ENCODE peak calls at places on chromosomes 12 and 14, in eight cellular contexts. T is H1, M is HepG2, Q is SK-N-SH, U is A549, R is K562, D is HCT116, S is GM12878. A is an unnamed sample.

GRCh38 chr14:104893435-104894207 is 28.6 kb downstream of the CEP170B start:
- DNase-seq in T (peak), M (no peak), Q (no peak), U (no peak), R (no peak), D (no peak), S (no peak), A (no peak)

GRCh38 chr12:51262758-51263177 is 7.4 kb downstream of the SMAGP start:
- DNase-seq in T (peak), M (no peak), Q (no peak), U (peak), R (no peak), D (peak), S (no peak), A (peak)

GRCh38 chr12:109575683-109576082 is 2.1 kb downstream of the MVK start:
- DNase-seq in T (no peak), M (no peak), Q (no peak), U (no peak), R (no peak), D (no peak), S (no peak), A (no peak)

GRCh38 chr12:110266980-110267620 is 13.9 kb upstream of the ATP2A2 start:
- DNase-seq in T (no peak), M (no peak), Q (peak), U (no peak), R (peak), D (no peak), S (no peak), A (peak)

GRCh38 chr12:49094104-49094948 is at the start of gene DHH:
- DNase-seq in T (peak), M (no peak), Q (peak), U (no peak), R (peak), D (no peak), S (no peak), A (peak)

GRCh38 chr12:27009926-27010325 is 4.3 kb downstream of the TM7SF3 start:
- DNase-seq in T (no peak), M (no peak), Q (no peak), U (no peak), R (no peak), D (no peak), S (no peak), A (peak)

GRCh38 chr14:74835607-74836250 is 40.2 kb downstream of the PROX2 start:
- DNase-seq in T (no peak), M (no peak), Q (no peak), U (no peak), R (no peak), D (no peak), S (peak), A (no peak)

GRCh38 chr12:102702447-102703114 is 214.5 kb downstream of the PAH start:
- DNase-seq in T (peak), M (peak), Q (peak), U (peak), R (peak), D (peak), S (no peak), A (peak)

GRCh38 chr12:32583535-32583934 is 95.6 kb upstream of the DNM1L start:
- DNase-seq in T (no peak), M (no peak), Q (no peak), U (no peak), R (no peak), D (no peak), S (no peak), A (peak)

GRCh38 chr12:124694846-124695497 is 127.6 kb upstream of the NCOR2 start:
- DNase-seq in T (no peak), M (no peak), Q (no peak), U (no peak), R (no peak), D (no peak), S (no peak), A (peak)

GRCh38 chr14:88518592-88519512 is 36.0 kb downstream of the PTPN21 start:
- DNase-seq in T (no peak), M (no peak), Q (no peak), U (no peak), R (no peak), D (no peak), S (no peak), A (peak)

GRCh38 chr12:5441497-5442236 is 9.8 kb downstream of the NTF3 start:
- DNase-seq in T (no peak), M (no peak), Q (no peak), U (no peak), R (no peak), D (no peak), S (no peak), A (no peak)

GRCh38 chr14:93941293-93941910 is 14.3 kb downstream of the FAM181A start:
- DNase-seq in T (no peak), M (no peak), Q (no peak), U (no peak), R (no peak), D (no peak), S (no peak), A (no peak)

GRCh38 chr14:66228267-66228970 is 257.8 kb upstream of the CCDC196 start:
- DNase-seq in T (no peak), M (no peak), Q (no peak), U (no peak), R (no peak), D (peak), S (no peak), A (no peak)

GRCh38 chr14:61694039-61694438 is 1.3 kb upstream of the HIF1A start:
- DNase-seq in T (no peak), M (no peak), Q (no peak), U (no peak), R (no peak), D (no peak), S (no peak), A (no peak)

GRCh38 chr14:65229431-65230286 is 127.3 kb upstream of the MAX start:
- DNase-seq in T (peak), M (peak), Q (peak), U (no peak), R (peak), D (no peak), S (no peak), A (peak)

GRCh38 chr14:106831322-106831720 is 1304.9 kb downstream of the TMEM121 start:
- DNase-seq in T (peak), M (peak), Q (peak), U (no peak), R (no peak), D (no peak), S (no peak), A (no peak)

GRCh38 chr12:62128186-62128965 is 131.8 kb upstream of the USP15 start:
- DNase-seq in T (no peak), M (no peak), Q (no peak), U (no peak), R (no peak), D (no peak), S (no peak), A (peak)

GRCh38 chr12:54208591-54208990 is 19.8 kb upstream of the SMUG1 start:
- DNase-seq in T (no peak), M (no peak), Q (no peak), U (no peak), R (no peak), D (no peak), S (no peak), A (no peak)

GRCh38 chr12:67025543-67026114 is 243.5 kb upstream of the CAND1 start:
- DNase-seq in T (peak), M (peak), Q (peak), U (peak), R (peak), D (no peak), S (no peak), A (peak)

GRCh38 chr12:46259713-46260112 is 9.1 kb downstream of the SLC38A1 start:
- DNase-seq in T (no peak), M (no peak), Q (no peak), U (no peak), R (no peak), D (no peak), S (no peak), A (no peak)
- H3K27ac ChIP-seq in T (peak), M (no peak), Q (peak), U (no peak), R (no peak), D (no peak), S (no peak), A (no peak)

DNA sequence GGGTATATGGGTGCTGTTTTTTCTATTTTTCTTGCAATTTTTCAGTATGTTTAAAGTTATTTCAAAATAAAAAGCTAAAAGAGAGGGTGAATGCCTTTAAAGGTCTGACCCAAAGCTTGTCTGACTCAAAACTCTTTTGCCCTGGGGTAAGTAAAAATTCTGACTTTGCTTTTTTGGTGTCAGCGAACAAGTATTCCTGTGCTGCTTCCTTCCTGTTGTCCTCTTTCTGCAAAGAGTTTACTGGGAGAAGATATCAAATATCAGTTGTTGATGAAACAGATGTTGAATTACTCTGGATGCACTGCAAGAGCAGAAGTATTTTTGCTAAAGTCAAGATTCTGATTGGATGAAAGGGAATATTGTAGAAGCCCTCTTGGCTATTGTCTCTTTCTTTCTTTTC is 61.9 kb downstream of the DACT1 start:
- DNase-seq in T (no peak), M (no peak), Q (no peak), U (no peak), R (no peak), D (no peak), S (no peak), A (no peak)
- TF ChIP-seq MAX in T (no peak), M (no peak), Q (no peak), U (no peak), R (no peak), D (no peak), S (no peak), A (no peak)

GRCh38 chr14:22845821-22846625 is 9.6 kb downstream of the MMP14 start:
- DNase-seq in T (no peak), M (no peak), Q (no peak), U (no peak), R (no peak), D (no peak), S (no peak), A (no peak)
- H3K27ac ChIP-seq in T (no peak), M (no peak), Q (peak), U (no peak), R (no peak), D (no peak), S (no peak), A (peak)

GRCh38 chr12:34402228-34402898 is 380.1 kb downstream of the ALG10 start:
- DNase-seq in T (peak), M (no peak), Q (no peak), U (no peak), R (peak), D (no peak), S (no peak), A (no peak)

GRCh38 chr12:34402899-34403705 is 380.8 kb downstream of the ALG10 start:
- DNase-seq in T (peak), M (no peak), Q (peak), U (no peak), R (peak), D (no peak), S (no peak), A (no peak)

GRCh38 chr12:34404377-34405285 is 382.3 kb downstream of the ALG10 start:
- DNase-seq in T (peak), M (no peak), Q (peak), U (no peak), R (peak), D (no peak), S (no peak), A (no peak)

GRCh38 chr12:34405286-34406227 is 383.3 kb downstream of the ALG10 start:
- DNase-seq in T (peak), M (no peak), Q (peak), U (no peak), R (peak), D (no peak), S (no peak), A (no peak)

DNA sequence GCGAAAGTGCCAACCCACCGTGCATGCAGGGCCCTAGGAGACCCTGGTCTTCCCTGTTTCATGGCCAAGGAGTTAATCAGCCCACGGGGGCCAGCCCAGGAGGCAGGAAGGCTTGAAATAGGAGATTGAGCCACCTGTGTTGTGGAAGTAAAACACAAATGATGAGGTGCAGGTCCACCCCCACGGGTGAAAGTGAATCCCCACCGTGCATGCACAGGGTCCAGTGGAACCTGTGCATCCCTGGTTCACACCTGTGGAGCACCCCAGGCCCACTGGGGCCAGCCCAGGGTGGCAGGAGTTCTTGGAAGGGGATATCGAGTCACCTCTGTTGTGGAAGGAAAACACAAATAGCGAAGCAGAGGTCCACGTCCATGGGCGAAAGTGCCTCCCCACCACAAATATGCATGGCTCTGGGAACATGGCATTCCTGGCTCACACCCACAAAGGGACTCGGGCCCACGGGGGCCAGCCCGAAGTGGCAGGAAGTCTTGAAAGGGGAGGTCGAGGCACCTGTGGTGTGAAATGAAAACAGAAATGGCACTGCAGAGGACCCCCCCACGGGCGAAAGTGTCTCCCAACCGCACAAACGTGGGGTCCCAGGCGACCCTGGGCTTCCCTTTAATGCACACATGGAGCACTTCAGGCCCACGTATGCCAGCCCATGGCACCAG is 381.5 kb downstream of the ALG10 start:
- DNase-seq in T (peak), M (no peak), Q (peak), U (no peak), R (peak), D (no peak), S (no peak), A (no peak)
- TF ChIP-seq MAX in T (no peak), M (no peak), Q (no peak), U (no peak), R (no peak), D (no peak), S (no peak), A (no peak)

DNA sequence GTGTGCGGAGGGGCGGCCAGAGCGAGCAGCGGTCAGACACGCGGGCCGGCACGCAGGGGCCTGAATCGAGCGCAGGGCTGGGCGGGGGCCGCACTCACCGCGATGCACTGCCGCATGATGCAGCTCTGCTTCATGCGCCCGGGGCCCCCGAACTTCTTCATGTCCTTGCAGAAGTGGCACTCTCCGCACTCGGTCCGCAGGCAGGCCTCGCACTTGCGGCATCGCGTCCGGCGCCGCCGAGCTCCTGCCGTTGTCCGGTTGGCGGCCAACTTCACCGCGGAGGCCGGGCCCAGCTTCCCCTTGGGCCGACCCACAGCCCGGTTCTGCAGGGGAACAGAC is 53.1 kb downstream of the RNF34 start:
- DNase-seq in T (no peak), M (no peak), Q (no peak), U (no peak), R (no peak), D (no peak), S (no peak), A (no peak)
- H3K27ac ChIP-seq in T (no peak), M (no peak), Q (no peak), U (no peak), R (no peak), D (no peak), S (no peak), A (no peak)

GRCh38 chr12:44889871-44890270 is 13.8 kb upstream of the NELL2 start:
- DNase-seq in T (no peak), M (no peak), Q (no peak), U (no peak), R (no peak), D (no peak), S (no peak), A (no peak)
- TF ChIP-seq MAX in T (no peak), M (no peak), Q (no peak), U (no peak), R (no peak), D (no peak), S (no peak), A (no peak)

GRCh38 chr12:47900101-47900479 is 4.7 kb downstream of the VDR start:
- DNase-seq in T (no peak), M (no peak), Q (no peak), U (no peak), R (no peak), D (no peak), S (no peak), A (no peak)
- H3K27ac ChIP-seq in T (no peak), M (no peak), Q (no peak), U (no peak), R (no peak), D (no peak), S (no peak), A (no peak)

DNA sequence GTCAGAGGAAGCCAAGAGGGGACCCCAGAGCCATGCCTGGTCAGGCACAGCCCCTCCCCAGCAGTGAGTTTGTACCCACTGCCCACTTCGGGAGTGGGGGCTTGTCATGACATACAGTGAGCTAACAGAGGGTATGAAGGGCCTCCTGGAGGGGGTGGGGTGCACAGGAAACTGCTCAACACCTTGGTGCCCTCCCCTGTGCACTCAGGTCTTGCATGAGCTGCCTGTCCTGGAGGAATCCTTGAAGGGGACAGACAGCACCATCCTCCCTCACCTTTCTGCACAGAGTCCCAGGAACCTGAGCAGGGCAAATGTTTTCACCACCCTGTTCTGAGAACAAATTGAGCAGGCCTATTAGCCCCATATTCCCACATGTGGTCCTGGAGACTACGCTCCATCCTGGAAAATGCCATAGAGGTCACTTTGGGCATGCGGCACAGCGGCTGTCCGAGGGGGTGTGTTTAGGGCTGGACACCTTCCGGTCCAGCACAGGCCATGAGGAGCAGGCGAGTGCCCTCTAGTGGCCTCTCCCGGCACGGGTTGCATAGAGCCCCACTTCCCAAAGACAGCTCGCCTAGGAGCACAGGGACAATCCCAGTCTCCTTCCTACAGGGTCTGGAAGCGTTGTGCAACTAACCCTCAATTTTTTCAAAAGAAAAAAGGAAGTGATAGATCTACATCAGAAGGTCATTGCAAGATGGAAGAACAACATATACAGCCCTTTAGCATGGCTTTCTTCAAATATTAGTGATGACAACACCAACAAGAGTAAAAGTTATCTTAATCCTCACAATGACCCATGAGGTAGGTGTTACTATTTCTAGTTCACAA is 31.9 kb upstream of the ZFP36L1 start:
- DNase-seq in T (peak), M (peak), Q (peak), U (peak), R (peak), D (peak), S (no peak), A (peak)
- TF ChIP-seq MAX in T (peak), M (peak), Q (peak), U (peak), R (no peak), D (no peak), S (no peak), A (no peak)